ENCODE peak calls at places on chromosomes 12 and 14, in eight cellular contexts. W is fibroblast of pulmonary artery; R is Peyer's patch; M is right cardiac atrium; C is cardiac muscle cell; F is CD8-positive, alpha-beta T cell; U is heart right ventricle; H is A673. A is an unnamed sample.

GRCh38 chr14:75224561-75224960 is 48.1 kb upstream of the TMED10 start:
- DNase-seq in W (no peak), R (no peak), M (no peak), C (no peak), F (no peak), U (no peak), H (no peak), A (no peak)

GRCh38 chr12:72271741-72272661 is at the start of gene TRHDE:
- DNase-seq in W (peak), R (no peak), M (peak), C (peak), F (no peak), U (peak), H (peak), A (peak)

GRCh38 chr14:95535226-95536021 is 574 bp downstream of the GLRX5 start:
- DNase-seq in W (no peak), R (no peak), M (peak), C (no peak), F (no peak), U (peak), H (no peak), A (no peak)

GRCh38 chr12:104790296-104791125 is 167.6 kb downstream of the SLC41A2 start:
- DNase-seq in W (no peak), R (peak), M (peak), C (peak), F (peak), U (peak), H (peak), A (peak)

GRCh38 chr14:89681086-89682018 is 264.3 kb upstream of the FOXN3 start:
- DNase-seq in W (no peak), R (peak), M (no peak), C (no peak), F (peak), U (no peak), H (no peak), A (no peak)

GRCh38 chr14:59118171-59118570 is 70.3 kb upstream of the DAAM1 start:
- DNase-seq in W (no peak), R (no peak), M (no peak), C (no peak), F (no peak), U (no peak), H (no peak), A (no peak)

GRCh38 chr12:17372508-17372907 is 717.5 kb downstream of the RERGL start:
- DNase-seq in W (no peak), R (no peak), M (no peak), C (no peak), F (no peak), U (no peak), H (peak), A (no peak)

GRCh38 chr12:108337235-108338223 is 1.6 kb downstream of the CMKLR1 start:
- DNase-seq in W (peak), R (no peak), M (no peak), C (peak), F (no peak), U (no peak), H (peak), A (peak)

GRCh38 chr14:101350710-101351109 is 210.6 kb upstream of the DIO3 start:
- DNase-seq in W (no peak), R (no peak), M (no peak), C (no peak), F (no peak), U (no peak), H (no peak), A (no peak)

GRCh38 chr12:107670999-107671643 is 14.5 kb upstream of the PWP1 start:
- DNase-seq in W (peak), R (no peak), M (no peak), C (peak), F (no peak), U (no peak), H (peak), A (peak)

GRCh38 chr12:53571295-53571694 is 54.9 kb downstream of the ATF7 start:
- DNase-seq in W (no peak), R (no peak), M (no peak), C (no peak), F (no peak), U (no peak), H (no peak), A (no peak)

GRCh38 chr12:73185403-73185802 is 913.2 kb downstream of the TRHDE start:
- DNase-seq in W (no peak), R (no peak), M (no peak), C (no peak), F (no peak), U (no peak), H (no peak), A (no peak)

GRCh38 chr14:95204705-95205104 is 47.4 kb upstream of the DICER1 start:
- DNase-seq in W (no peak), R (no peak), M (no peak), C (no peak), F (no peak), U (no peak), H (no peak), A (no peak)

GRCh38 chr12:591167-591570 is 72.1 kb downstream of the NINJ2 start:
- DNase-seq in W (no peak), R (no peak), M (peak), C (peak), F (no peak), U (peak), H (no peak), A (peak)

GRCh38 chr14:25340882-25341281 is 290.9 kb upstream of the STXBP6 start:
- DNase-seq in W (no peak), R (no peak), M (no peak), C (no peak), F (no peak), U (no peak), H (no peak), A (no peak)

GRCh38 chr14:100328495-100329163 is 5.5 kb downstream of the SLC25A47 start:
- DNase-seq in W (no peak), R (no peak), M (no peak), C (no peak), F (no peak), U (no peak), H (no peak), A (no peak)

GRCh38 chr14:75426332-75427125 is 1.3 kb upstream of the JDP2 start:
- DNase-seq in W (no peak), R (peak), M (no peak), C (no peak), F (no peak), U (no peak), H (no peak), A (no peak)

GRCh38 chr12:115322275-115322674 is 638.3 kb upstream of the TBX3 start:
- DNase-seq in W (peak), R (no peak), M (no peak), C (no peak), F (no peak), U (no peak), H (no peak), A (no peak)

GRCh38 chr14:95408731-95409471 is 89.2 kb upstream of the CLMN start:
- DNase-seq in W (no peak), R (no peak), M (peak), C (no peak), F (no peak), U (no peak), H (no peak), A (peak)

GRCh38 chr14:65223636-65224035 is 121.3 kb upstream of the MAX start:
- DNase-seq in W (no peak), R (no peak), M (no peak), C (no peak), F (no peak), U (no peak), H (no peak), A (no peak)

GRCh38 chr14:101084436-101084826 is 180.9 kb upstream of the RTL1 start:
- DNase-seq in W (no peak), R (no peak), M (no peak), C (no peak), F (no peak), U (no peak), H (no peak), A (peak)

GRCh38 chr12:91222746-91223145 is 40.1 kb upstream of the DCN start:
- DNase-seq in W (peak), R (no peak), M (no peak), C (no peak), F (no peak), U (no peak), H (no peak), A (no peak)

GRCh38 chr14:23286904-23287479 is 1.1 kb upstream of the HOMEZ start:
- DNase-seq in W (peak), R (no peak), M (no peak), C (no peak), F (no peak), U (no peak), H (no peak), A (no peak)

GRCh38 chr14:73877790-73878189 is 8.9 kb upstream of the ZNF410 start:
- DNase-seq in W (no peak), R (no peak), M (no peak), C (no peak), F (no peak), U (no peak), H (no peak), A (no peak)

GRCh38 chr12:704516-705242 is 41.4 kb upstream of the NINJ2 start:
- DNase-seq in W (no peak), R (no peak), M (peak), C (no peak), F (no peak), U (no peak), H (no peak), A (no peak)

GRCh38 chr12:13209279-13210021 is 12.9 kb downstream of the EMP1 start:
- DNase-seq in W (peak), R (no peak), M (no peak), C (no peak), F (no peak), U (no peak), H (no peak), A (no peak)

GRCh38 chr14:104527857-104528459 is 51.6 kb upstream of the C14orf180 start:
- DNase-seq in W (no peak), R (no peak), M (no peak), C (no peak), F (no peak), U (no peak), H (no peak), A (no peak)

GRCh38 chr12:123149088-123149827 is 1.6 kb downstream of the PITPNM2 start:
- DNase-seq in W (peak), R (no peak), M (no peak), C (no peak), F (no peak), U (no peak), H (no peak), A (no peak)

GRCh38 chr12:54538136-54538700 is 11.2 kb upstream of the PDE1B start:
- DNase-seq in W (no peak), R (no peak), M (no peak), C (no peak), F (no peak), U (no peak), H (no peak), A (no peak)

GRCh38 chr12:127548123-127548553 is 718.8 kb upstream of the TMEM132C start:
- DNase-seq in W (no peak), R (no peak), M (no peak), C (no peak), F (no peak), U (no peak), H (no peak), A (no peak)

GRCh38 chr12:39816671-39817185 is 197.1 kb upstream of the ABCD2 start:
- DNase-seq in W (no peak), R (no peak), M (no peak), C (no peak), F (no peak), U (no peak), H (no peak), A (no peak)

GRCh38 chr14:23478109-23478698 is 8.7 kb downstream of the NGDN start:
- DNase-seq in W (peak), R (peak), M (peak), C (peak), F (peak), U (no peak), H (peak), A (peak)

GRCh38 chr12:53591301-53592206 is 34.6 kb downstream of the ATF7 start:
- DNase-seq in W (no peak), R (no peak), M (no peak), C (peak), F (no peak), U (no peak), H (no peak), A (no peak)

GRCh38 chr12:11576104-11576503 is 73.4 kb upstream of the ETV6 start:
- DNase-seq in W (peak), R (no peak), M (no peak), C (no peak), F (no peak), U (no peak), H (peak), A (no peak)

GRCh38 chr14:60565211-60565610 is 56.3 kb downstream of the SIX6 start:
- DNase-seq in W (peak), R (no peak), M (no peak), C (no peak), F (no peak), U (no peak), H (peak), A (no peak)

GRCh38 chr12:42590324-42590934 is 883 bp upstream of the PRICKLE1 start:
- DNase-seq in W (no peak), R (no peak), M (peak), C (peak), F (no peak), U (peak), H (no peak), A (peak)

DNA sequence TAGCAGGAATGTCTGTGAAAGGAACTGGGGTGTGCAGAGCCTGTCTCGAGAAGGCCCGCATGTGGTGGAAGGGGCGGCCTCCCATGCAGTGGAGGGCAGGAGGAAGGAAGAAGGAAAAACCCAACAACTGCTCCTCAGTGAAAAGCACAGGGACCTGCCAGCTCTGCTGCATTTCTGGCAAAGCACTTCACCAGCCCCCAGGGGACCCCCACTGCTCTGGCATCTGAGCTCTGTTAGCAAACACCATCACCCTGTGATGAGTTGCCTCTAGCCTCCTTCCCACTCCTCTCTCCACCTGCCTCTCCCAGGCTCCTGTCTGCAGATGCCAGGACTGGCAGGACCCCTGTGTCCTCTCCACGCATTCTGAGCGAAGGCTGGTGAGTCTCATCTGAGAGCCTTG is 69.0 kb upstream of the DDX11 start:
- DNase-seq in W (no peak), R (no peak), M (no peak), C (no peak), F (no peak), U (no peak), H (no peak), A (no peak)
- H3K4me3 ChIP-seq in W (no peak), R (no peak), M (no peak), C (no peak), F (no peak), U (no peak), H (no peak), A (no peak)

GRCh38 chr14:39229222-39229543 is 4.5 kb upstream of the MIA2 start:
- DNase-seq in W (no peak), R (no peak), M (no peak), C (no peak), F (peak), U (no peak), H (no peak), A (no peak)

GRCh38 chr14:39229601-39230110 is 4.1 kb upstream of the MIA2 start:
- DNase-seq in W (no peak), R (no peak), M (no peak), C (no peak), F (no peak), U (no peak), H (no peak), A (no peak)

GRCh38 chr14:39232554-39233415 is 930 bp upstream of the MIA2 start:
- DNase-seq in W (peak), R (no peak), M (no peak), C (no peak), F (no peak), U (no peak), H (no peak), A (no peak)

GRCh38 chr14:39230416-39230815 is 3.3 kb upstream of the MIA2 start:
- DNase-seq in W (peak), R (no peak), M (no peak), C (no peak), F (no peak), U (no peak), H (no peak), A (no peak)

DNA sequence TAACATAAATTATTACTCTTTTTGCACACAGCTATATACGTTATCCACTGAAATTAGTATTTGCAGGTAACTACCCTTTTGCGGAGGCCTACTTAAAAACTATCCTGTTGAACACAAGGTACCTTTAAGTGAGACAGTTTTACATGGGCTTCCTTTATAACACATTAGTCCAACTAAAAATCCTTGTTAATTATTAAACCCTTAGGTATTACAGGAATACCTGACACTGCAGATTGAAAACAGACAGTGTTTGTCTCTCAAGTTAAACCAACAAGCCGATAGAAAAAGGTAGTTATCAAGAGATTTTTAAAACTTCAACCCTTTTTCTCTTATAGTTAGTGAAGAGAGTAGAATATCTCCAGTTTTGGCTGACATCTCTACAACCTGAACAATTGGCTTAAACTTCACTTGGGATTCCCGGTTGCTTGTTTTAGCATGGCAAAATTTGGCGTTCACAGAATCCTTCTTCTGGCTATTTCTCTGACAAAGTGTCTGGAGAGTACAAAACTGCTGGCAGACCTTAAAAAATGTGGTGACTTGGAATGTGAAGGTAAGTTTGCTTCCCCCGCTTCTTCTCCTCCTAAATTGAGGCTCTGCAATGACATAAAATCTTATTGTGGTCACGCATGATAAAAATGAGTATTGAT is at the start of gene MIA2:
- DNase-seq in W (no peak), R (no peak), M (no peak), C (no peak), F (no peak), U (no peak), H (no peak), A (no peak)
- H3K4me3 ChIP-seq in W (peak), R (no peak), M (no peak), C (no peak), F (no peak), U (no peak), H (no peak), A (no peak)

GRCh38 chr12:5434647-5434968 is 2.7 kb downstream of the NTF3 start:
- DNase-seq in W (no peak), R (no peak), M (no peak), C (no peak), F (peak), U (no peak), H (no peak), A (no peak)
- H3K4me3 ChIP-seq in W (no peak), R (no peak), M (no peak), C (no peak), F (no peak), U (no peak), H (no peak), A (peak)

GRCh38 chr12:27501956-27502562 is 21.9 kb upstream of the PPFIBP1 start:
- DNase-seq in W (no peak), R (no peak), M (no peak), C (no peak), F (no peak), U (no peak), H (no peak), A (no peak)
- H3K4me3 ChIP-seq in W (no peak), R (no peak), M (no peak), C (no peak), F (no peak), U (no peak), H (no peak), A (no peak)

GRCh38 chr12:130118181-130118580 is 44.1 kb upstream of the FZD10 start:
- DNase-seq in W (no peak), R (no peak), M (no peak), C (no peak), F (no peak), U (no peak), H (no peak), A (no peak)

GRCh38 chr12:130119241-130119861 is 42.9 kb upstream of the FZD10 start:
- DNase-seq in W (no peak), R (no peak), M (no peak), C (no peak), F (no peak), U (no peak), H (no peak), A (no peak)

GRCh38 chr12:130120012-130120805 is 42.1 kb upstream of the FZD10 start:
- DNase-seq in W (no peak), R (no peak), M (no peak), C (no peak), F (no peak), U (no peak), H (no peak), A (no peak)

GRCh38 chr12:130124106-130124505 is 38.2 kb upstream of the FZD10 start:
- DNase-seq in W (no peak), R (no peak), M (no peak), C (no peak), F (no peak), U (no peak), H (no peak), A (no peak)

GRCh38 chr12:130121246-130122005 is 40.8 kb upstream of the FZD10 start:
- DNase-seq in W (no peak), R (no peak), M (no peak), C (no peak), F (no peak), U (no peak), H (no peak), A (no peak)
- H3K4me3 ChIP-seq in W (no peak), R (no peak), M (no peak), C (no peak), F (no peak), U (no peak), H (no peak), A (no peak)

GRCh38 chr12:79020106-79020505 is 155.5 kb downstream of the SYT1 start:
- DNase-seq in W (peak), R (no peak), M (no peak), C (no peak), F (no peak), U (no peak), H (no peak), A (no peak)

GRCh38 chr12:79019672-79020071 is 155.1 kb downstream of the SYT1 start:
- DNase-seq in W (no peak), R (no peak), M (no peak), C (no peak), F (no peak), U (no peak), H (no peak), A (no peak)

GRCh38 chr12:79023261-79023660 is 158.7 kb downstream of the SYT1 start:
- DNase-seq in W (peak), R (no peak), M (no peak), C (no peak), F (no peak), U (no peak), H (no peak), A (no peak)

GRCh38 chr12:79023784-79024183 is 159.2 kb downstream of the SYT1 start:
- DNase-seq in W (peak), R (no peak), M (no peak), C (no peak), F (no peak), U (no peak), H (no peak), A (no peak)

GRCh38 chr12:79021021-79021420 is 156.4 kb downstream of the SYT1 start:
- DNase-seq in W (no peak), R (no peak), M (no peak), C (no peak), F (no peak), U (no peak), H (no peak), A (no peak)
- H3K4me3 ChIP-seq in W (no peak), R (no peak), M (no peak), C (no peak), F (no peak), U (no peak), H (no peak), A (no peak)

DNA sequence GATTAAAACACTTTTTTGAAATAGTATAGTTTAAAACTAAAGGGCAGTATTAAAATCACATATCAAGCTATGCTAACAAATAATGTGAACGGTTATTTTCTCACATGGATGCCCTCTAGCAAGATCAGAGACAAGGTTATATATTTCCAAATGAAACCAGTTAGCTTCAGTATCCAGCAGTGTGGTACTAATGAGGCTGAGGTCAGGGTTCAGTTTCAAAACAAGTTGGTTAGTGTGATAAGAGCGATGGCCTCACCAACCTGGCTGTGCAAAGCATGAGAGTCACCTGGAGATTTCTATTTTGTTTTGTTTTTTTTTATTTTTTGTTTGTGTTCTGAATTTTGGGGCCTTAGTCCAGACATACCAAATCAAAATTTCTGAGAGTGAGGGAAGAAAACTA is 352.2 kb upstream of the KITLG start:
- DNase-seq in W (no peak), R (no peak), M (no peak), C (no peak), F (no peak), U (no peak), H (no peak), A (no peak)
- H3K4me3 ChIP-seq in W (no peak), R (no peak), M (no peak), C (no peak), F (no peak), U (no peak), H (no peak), A (no peak)

A was measured in tibial artery.